ENCODE peak calls at places on chromosomes 3 and 15, in nine cellular contexts. U is fibroblast of mammary gland; L is choroid plexus epithelial cell; Q is bronchial epithelial cell; Y is coronary artery; S is stimulated activated CD4-positive, alpha-beta T cell treated with anti-CD3 and anti-CD28 coated beads, Interleukin-4, amount 100 ng/mL, for 1 hour; C is activated T-helper 1 cell treated with Interleukin-2 at 50 U/mL for 16 hours; N is endothelial cell; K is left ventricle myocardium superior. M is an unnamed sample.

GRCh38 chr3:157335677-157336076 is 101.0 kb upstream of the PTX3 start:
- DNase-seq in Y (no peak), S (no peak), U (peak; percentile 60), Q (peak; percentile 25), K (no peak), N (peak; percentile 31), L (peak; percentile 90), C (no peak), M (peak; percentile 82)

GRCh38 chr15:94336817-94337537 is 105.6 kb downstream of the MCTP2 start:
- DNase-seq in N (no peak), Y (no peak), Q (no peak), U (no peak), L (no peak), K (no peak), C (no peak), S (no peak), M (no peak)

GRCh38 chr3:156230291-156230900 is 110.0 kb downstream of the KCNAB1 start:
- DNase-seq in C (no peak), Y (no peak), U (peak; percentile 10), Q (peak; percentile 88), N (no peak), S (no peak), K (no peak), L (no peak), M (no peak)

GRCh38 chr3:61531528-61531927 is 29.8 kb upstream of the PTPRG start:
- DNase-seq in Q (no peak), N (no peak), L (no peak), Y (no peak), U (no peak), S (no peak), C (no peak), K (no peak), M (no peak)

GRCh38 chr3:106750092-106750491 is 627.1 kb upstream of the CCDC54 start:
- DNase-seq in U (no peak), K (no peak), L (no peak), S (no peak), C (no peak), Q (no peak), Y (no peak), N (no peak), M (no peak)

GRCh38 chr3:194140520-194141414 is 4.8 kb downstream of the HES1 start:
- DNase-seq in Q (peak; percentile 67), U (peak; percentile 53), S (peak; percentile 22), C (no peak), K (peak; percentile 78), Y (peak; percentile 83), L (peak; percentile 89), N (peak; percentile 61), M (no peak)

GRCh38 chr3:12454076-12454807 is 30.0 kb upstream of the TSEN2 start:
- DNase-seq in Y (no peak), Q (peak; percentile 71), N (no peak), K (no peak), C (no peak), S (no peak), L (no peak), U (peak; percentile 68), M (no peak)

GRCh38 chr3:107870989-107871638 is 219.7 kb downstream of the CD47 start:
- DNase-seq in Q (peak; percentile 68), L (peak; percentile 2), Y (no peak), S (no peak), C (no peak), K (no peak), N (no peak), U (no peak), M (no peak)

GRCh38 chr3:197022405-197023231 is 7.0 kb downstream of the MELTF start:
- DNase-seq in Y (no peak), S (no peak), Q (no peak), U (no peak), N (no peak), C (no peak), K (no peak), L (no peak), M (no peak)

GRCh38 chr3:65030847-65031463 is 343.2 kb upstream of the ADAMTS9 start:
- DNase-seq in N (no peak), C (no peak), S (no peak), L (peak; percentile 86), Y (no peak), U (peak; percentile 70), Q (peak; percentile 59), K (no peak), M (no peak)

GRCh38 chr3:50913279-50913678 is 238.6 kb downstream of the DOCK3 start:
- DNase-seq in Y (no peak), Q (peak; percentile 12), S (no peak), C (no peak), N (no peak), K (peak; percentile 51), U (no peak), L (no peak), M (no peak)

GRCh38 chr15:68654786-68655560 is 76.2 kb downstream of the CORO2B start:
- DNase-seq in Q (no peak), N (no peak), L (no peak), U (no peak), C (no peak), S (no peak), K (no peak), Y (peak; percentile 47), M (no peak)

GRCh38 chr3:43161684-43162512 is 56.0 kb upstream of the POMGNT2 start:
- DNase-seq in K (no peak), Y (no peak), C (no peak), N (no peak), L (peak; percentile 90), S (no peak), Q (peak; percentile 54), U (peak; percentile 67), M (peak; percentile 62)

GRCh38 chr3:46898321-46899150 is 21.0 kb downstream of the PTH1R start:
- DNase-seq in L (no peak), U (no peak), Y (no peak), K (peak; percentile 36), N (no peak), Q (no peak), S (no peak), C (no peak), M (no peak)

GRCh38 chr3:72818915-72819314 is 29.3 kb downstream of the SHQ1 start:
- DNase-seq in Q (peak; percentile 43), S (no peak), C (no peak), L (peak; percentile 88), Y (no peak), K (no peak), N (no peak), U (peak; percentile 97), M (peak; percentile 82)

GRCh38 chr3:123799544-123800351 is 84.4 kb downstream of the MYLK start:
- DNase-seq in Y (no peak), L (peak; percentile 58), K (no peak), N (no peak), C (no peak), S (no peak), U (peak; percentile 62), Q (peak; percentile 92), M (peak; percentile 61)

GRCh38 chr3:108202834-108203233 is 19.4 kb downstream of the IFT57 start:
- DNase-seq in K (no peak), Y (no peak), Q (no peak), C (no peak), N (no peak), S (no peak), U (no peak), L (no peak), M (no peak)

GRCh38 chr15:31387101-31387482 is 60.5 kb downstream of the KLF13 start:
- DNase-seq in Y (peak; percentile 3), S (no peak), N (no peak), L (no peak), U (no peak), K (no peak), Q (no peak), C (no peak), M (peak; percentile 35)

GRCh38 chr3:177781686-177782161 is 584.4 kb upstream of the TBL1XR1 start:
- DNase-seq in N (no peak), U (peak; percentile 76), Q (no peak), K (peak; percentile 57), L (peak; percentile 97), S (no peak), C (no peak), Y (peak; percentile 91), M (peak; percentile 93)

GRCh38 chr3:196159952-196160804 is 51.0 kb downstream of the ZDHHC19 start:
- DNase-seq in U (peak; percentile 83), L (peak; percentile 56), Q (peak; percentile 89), N (peak; percentile 19), C (no peak), K (no peak), S (peak; percentile 25), Y (no peak), M (peak; percentile 42)

GRCh38 chr3:135237371-135237770 is 442.3 kb downstream of the EPHB1 start:
- DNase-seq in C (no peak), Y (no peak), L (no peak), Q (no peak), S (no peak), U (no peak), K (no peak), N (peak; percentile 14), M (no peak)

GRCh38 chr3:10351013-10351735 is 30.3 kb upstream of the SEC13 start:
- DNase-seq in S (no peak), K (no peak), Y (no peak), L (no peak), U (no peak), N (no peak), C (no peak), Q (no peak), M (no peak)

GRCh38 chr3:19997502-19997901 is 14.6 kb downstream of the PP2D1 start:
- DNase-seq in U (no peak), C (no peak), N (no peak), S (no peak), K (no peak), Q (no peak), Y (no peak), L (no peak), M (no peak)